ENCODE peak calls at places on chromosome 21, in ten cellular contexts. P, W, Q, T, U, G, B, F, Y and I are unnamed samples.

GRCh38 chr21:46128983-46129571 is 26.3 kb downstream of the FTCD start:
- DNase-seq in P (no peak), W (no peak), Q (no peak), T (no peak), U (no peak), G (no peak), B (no peak), F (no peak), Y (no peak), I (no peak)

GRCh38 chr21:45598666-45599065 is 44.9 kb upstream of the PCBP3 start:
- DNase-seq in P (no peak), W (no peak), Q (no peak), T (no peak), U (no peak), G (no peak), B (peak), F (no peak), Y (peak), I (no peak)

GRCh38 chr21:45747802-45748445 is 104.4 kb downstream of the PCBP3 start:
- DNase-seq in P (peak), W (peak), Q (no peak), T (peak), U (no peak), G (no peak), B (no peak), F (peak), Y (no peak), I (no peak)

GRCh38 chr21:17777321-17777720 is 41.8 kb downstream of the C21orf91 start:
- DNase-seq in P (no peak), W (no peak), Q (no peak), T (peak), U (no peak), G (no peak), B (no peak), F (no peak), Y (no peak), I (no peak)

GRCh38 chr21:14995695-14996490 is 68.9 kb downstream of the NRIP1 start:
- DNase-seq in P (peak), W (peak), Q (no peak), T (peak), U (no peak), G (no peak), B (no peak), F (no peak), Y (no peak), I (no peak)

GRCh38 chr21:46171996-46172862 is 12.0 kb downstream of the SPATC1L start:
- DNase-seq in P (no peak), W (no peak), Q (peak), T (no peak), U (no peak), G (no peak), B (no peak), F (no peak), Y (no peak), I (peak)

GRCh38 chr21:16534408-16535099 is 804.8 kb downstream of the USP25 start:
- DNase-seq in P (peak), W (peak), Q (no peak), T (no peak), U (no peak), G (peak), B (no peak), F (peak), Y (no peak), I (peak)

GRCh38 chr21:36806103-36806502 is 107.2 kb downstream of the SIM2 start:
- DNase-seq in P (peak), W (no peak), Q (no peak), T (no peak), U (no peak), G (no peak), B (no peak), F (no peak), Y (no peak), I (no peak)

GRCh38 chr21:36902793-36903192 is 63.7 kb downstream of the HLCS start:
- DNase-seq in P (peak), W (no peak), Q (no peak), T (no peak), U (no peak), G (no peak), B (no peak), F (no peak), Y (no peak), I (no peak)

GRCh38 chr21:27061783-27062182 is 94.9 kb upstream of the ADAMTS5 start:
- DNase-seq in P (no peak), W (no peak), Q (no peak), T (no peak), U (no peak), G (no peak), B (no peak), F (no peak), Y (no peak), I (no peak)

GRCh38 chr21:45826733-45827692 is 154.6 kb upstream of the COL6A1 start:
- DNase-seq in P (no peak), W (no peak), Q (peak), T (no peak), U (no peak), G (no peak), B (no peak), F (no peak), Y (no peak), I (no peak)

GRCh38 chr21:35563885-35564451 is 496.4 kb downstream of the SETD4 start:
- DNase-seq in P (peak), W (no peak), Q (no peak), T (no peak), U (no peak), G (peak), B (no peak), F (no peak), Y (no peak), I (no peak)

GRCh38 chr21:27646691-27647090 is 679.8 kb upstream of the ADAMTS5 start:
- DNase-seq in P (no peak), W (no peak), Q (no peak), T (no peak), U (no peak), G (no peak), B (no peak), F (no peak), Y (no peak), I (no peak)

GRCh38 chr21:17646790-17647189 is 34.1 kb upstream of the BTG3 start:
- DNase-seq in P (no peak), W (no peak), Q (no peak), T (no peak), U (no peak), G (no peak), B (no peak), F (no peak), Y (no peak), I (no peak)

GRCh38 chr21:31732891-31733520 is 1.1 kb upstream of the SCAF4 start:
- DNase-seq in P (no peak), W (peak), Q (peak), T (no peak), U (no peak), G (no peak), B (peak), F (no peak), Y (peak), I (no peak)

GRCh38 chr21:27586986-27587385 is 620.1 kb upstream of the ADAMTS5 start:
- DNase-seq in P (no peak), W (no peak), Q (no peak), T (no peak), U (no peak), G (no peak), B (no peak), F (no peak), Y (no peak), I (no peak)

GRCh38 chr21:18251065-18251464 is 6.4 kb downstream of the CHODL start:
- DNase-seq in P (no peak), W (no peak), Q (no peak), T (no peak), U (no peak), G (no peak), B (no peak), F (no peak), Y (no peak), I (no peak)

GRCh38 chr21:46109251-46110221 is 11.6 kb downstream of the COL6A2 start:
- DNase-seq in P (no peak), W (no peak), Q (no peak), T (no peak), U (peak), G (no peak), B (no peak), F (peak), Y (peak), I (peak)

GRCh38 chr21:16773206-16773605 is 739.6 kb upstream of the CXADR start:
- DNase-seq in P (peak), W (no peak), Q (no peak), T (no peak), U (no peak), G (no peak), B (no peak), F (no peak), Y (no peak), I (no peak)

GRCh38 chr21:28308516-28308915 is 684.2 kb downstream of the LTN1 start:
- DNase-seq in P (no peak), W (no peak), Q (no peak), T (peak), U (no peak), G (no peak), B (no peak), F (no peak), Y (no peak), I (no peak)

GRCh38 chr21:25721987-25722386 is 12.7 kb downstream of the ATP5PF start:
- DNase-seq in P (no peak), W (no peak), Q (no peak), T (no peak), U (no peak), G (no peak), B (no peak), F (no peak), Y (no peak), I (no peak)

GRCh38 chr21:25929859-25930520 is 195.2 kb downstream of the GABPA start:
- DNase-seq in P (peak), W (no peak), Q (no peak), T (no peak), U (no peak), G (no peak), B (no peak), F (no peak), Y (no peak), I (no peak)

GRCh38 chr21:43921979-43922945 is 57.2 kb downstream of the AGPAT3 start:
- DNase-seq in P (peak), W (no peak), Q (peak), T (no peak), U (no peak), G (no peak), B (no peak), F (no peak), Y (no peak), I (no peak)

GRCh38 chr21:45284456-45284741 is 3.3 kb downstream of the POFUT2 start:
- DNase-seq in P (no peak), W (no peak), Q (no peak), T (no peak), U (no peak), G (no peak), B (no peak), F (no peak), Y (no peak), I (no peak)

GRCh38 chr21:45471229-45472052 is 66.5 kb downstream of the COL18A1 start:
- DNase-seq in P (peak), W (peak), Q (no peak), T (peak), U (no peak), G (peak), B (no peak), F (no peak), Y (no peak), I (no peak)

GRCh38 chr21:14677639-14678179 is 131.6 kb upstream of the SAMSN1 start:
- DNase-seq in P (no peak), W (no peak), Q (no peak), T (no peak), U (no peak), G (no peak), B (no peak), F (no peak), Y (no peak), I (no peak)

GRCh38 chr21:45586289-45586858 is 44.1 kb upstream of the SLC19A1 start:
- DNase-seq in P (no peak), W (no peak), Q (no peak), T (peak), U (no peak), G (no peak), B (no peak), F (no peak), Y (no peak), I (no peak)

GRCh38 chr21:46113497-46114176 is 15.7 kb downstream of the COL6A2 start:
- DNase-seq in P (no peak), W (no peak), Q (no peak), T (no peak), U (no peak), G (no peak), B (no peak), F (no peak), Y (no peak), I (peak)

GRCh38 chr21:35127851-35128250 is 78.7 kb upstream of the RUNX1 start:
- DNase-seq in P (no peak), W (no peak), Q (no peak), T (peak), U (no peak), G (no peak), B (no peak), F (no peak), Y (no peak), I (no peak)

GRCh38 chr21:35652196-35652595 is 408.1 kb downstream of the SETD4 start:
- DNase-seq in P (no peak), W (no peak), Q (no peak), T (no peak), U (no peak), G (no peak), B (no peak), F (no peak), Y (no peak), I (no peak)

GRCh38 chr21:38985423-38986378 is 180.0 kb downstream of the ETS2 start:
- DNase-seq in P (peak), W (no peak), Q (peak), T (no peak), U (no peak), G (peak), B (no peak), F (peak), Y (no peak), I (peak)

GRCh38 chr21:35611752-35612151 is 448.6 kb downstream of the SETD4 start:
- DNase-seq in P (no peak), W (no peak), Q (no peak), T (peak), U (no peak), G (no peak), B (no peak), F (no peak), Y (no peak), I (no peak)

GRCh38 chr21:39612233-39613028 is at the start of gene B3GALT5:
- DNase-seq in P (no peak), W (no peak), Q (peak), T (peak), U (peak), G (no peak), B (peak), F (no peak), Y (peak), I (no peak)

GRCh38 chr21:34037009-34037408 is 36.4 kb upstream of the MRPS6 start:
- DNase-seq in P (no peak), W (no peak), Q (no peak), T (no peak), U (no peak), G (no peak), B (no peak), F (no peak), Y (no peak), I (no peak)
- TF ChIP-seq CTCF in P (no peak), W (no peak), Q (no peak), T (no peak), U (no peak), G (no peak), B (no peak), F (no peak), Y (no peak), I (no peak)

GRCh38 chr21:24045775-24046215 is 1561.5 kb downstream of the MRPL39 start:
- DNase-seq in P (peak), W (peak), Q (no peak), T (peak), U (no peak), G (peak), B (peak), F (peak), Y (no peak), I (peak)
- TF ChIP-seq CTCF in P (peak), W (no peak), Q (peak), T (peak), U (peak), G (no peak), B (no peak), F (no peak), Y (no peak), I (no peak)

DNA sequence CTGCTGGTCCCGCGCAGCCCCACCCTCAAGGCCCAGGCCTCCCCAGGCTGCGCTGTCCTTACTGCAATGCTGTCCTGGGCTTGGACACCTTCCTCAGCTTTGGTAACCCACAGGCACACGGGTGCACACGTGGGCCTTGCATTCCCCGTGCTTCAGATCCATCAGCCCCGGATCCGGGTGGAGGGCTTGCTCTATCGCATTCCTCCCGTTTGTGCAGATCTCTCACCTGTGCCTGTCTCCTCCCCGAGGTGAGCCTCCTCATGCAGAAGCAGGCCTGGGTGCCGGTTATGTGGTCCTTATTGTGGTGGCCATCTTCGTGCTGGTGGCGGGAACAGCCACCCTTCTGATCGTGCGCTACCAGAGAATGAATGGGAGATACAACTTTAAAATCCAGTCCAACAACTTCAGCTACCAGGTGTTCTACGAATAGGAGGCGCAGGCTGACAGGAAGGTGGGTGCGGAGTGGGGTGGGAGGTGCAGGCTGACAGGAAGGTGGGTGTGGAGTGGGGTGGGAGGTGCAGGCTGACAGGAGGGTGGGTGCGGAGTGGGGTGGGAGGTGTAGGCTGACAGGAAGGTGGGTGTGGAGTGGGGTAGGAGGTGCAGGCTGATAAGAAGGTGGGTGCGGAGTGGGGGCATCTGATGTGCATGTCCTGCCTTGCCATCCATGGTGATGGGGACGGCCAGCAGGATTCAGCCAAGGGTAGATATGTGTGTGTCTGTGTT is 66.2 kb downstream of the UMODL1 start:
- DNase-seq in P (no peak), W (no peak), Q (no peak), T (no peak), U (no peak), G (no peak), B (no peak), F (no peak), Y (no peak), I (no peak)
- TF ChIP-seq CTCF in P (no peak), W (no peak), Q (no peak), T (no peak), U (no peak), G (no peak), B (no peak), F (no peak), Y (no peak), I (no peak)

GRCh38 chr21:42438316-42439205 is 34.9 kb downstream of the UBASH3A start:
- DNase-seq in P (no peak), W (no peak), Q (no peak), T (no peak), U (no peak), G (no peak), B (no peak), F (no peak), Y (no peak), I (no peak)

GRCh38 chr21:42437786-42438185 is 34.1 kb downstream of the UBASH3A start:
- DNase-seq in P (peak), W (no peak), Q (no peak), T (peak), U (peak), G (no peak), B (peak), F (no peak), Y (peak), I (no peak)

GRCh38 chr21:42435401-42435800 is 31.7 kb downstream of the UBASH3A start:
- DNase-seq in P (no peak), W (no peak), Q (no peak), T (no peak), U (no peak), G (no peak), B (no peak), F (no peak), Y (no peak), I (no peak)

GRCh38 chr21:42435833-42436232 is 32.1 kb downstream of the UBASH3A start:
- DNase-seq in P (no peak), W (no peak), Q (no peak), T (no peak), U (no peak), G (no peak), B (no peak), F (no peak), Y (no peak), I (no peak)

DNA sequence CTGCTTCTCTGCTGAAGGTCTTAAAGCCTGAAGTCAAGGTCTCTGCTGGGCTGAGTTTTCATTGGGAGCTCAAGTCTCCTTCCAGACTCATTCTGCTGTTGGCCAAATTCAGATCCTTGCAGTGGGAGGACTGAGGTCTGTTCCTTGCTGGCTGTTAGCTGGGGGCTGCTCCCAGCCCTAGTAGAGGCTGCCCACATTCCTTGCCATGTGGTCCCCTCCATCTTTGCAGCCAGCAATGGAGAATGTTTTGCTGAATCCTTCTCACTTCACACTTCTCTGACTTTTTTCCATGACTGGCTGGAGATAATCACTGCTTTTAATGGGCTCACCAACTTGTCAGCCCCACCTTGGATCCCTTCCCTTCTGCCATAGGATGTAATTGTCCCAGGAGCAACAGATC is 33.2 kb downstream of the UBASH3A start:
- DNase-seq in P (no peak), W (no peak), Q (no peak), T (no peak), U (no peak), G (no peak), B (no peak), F (no peak), Y (no peak), I (no peak)
- TF ChIP-seq CTCF in P (no peak), W (no peak), Q (no peak), T (no peak), U (no peak), G (no peak), B (no peak), F (no peak), Y (no peak), I (no peak)

GRCh38 chr21:30194701-30195299 is 21.1 kb downstream of the CLDN8 start:
- DNase-seq in P (peak), W (peak), Q (peak), T (peak), U (no peak), G (no peak), B (no peak), F (no peak), Y (no peak), I (no peak)
- TF ChIP-seq CTCF in P (peak), W (no peak), Q (peak), T (peak), U (peak), G (peak), B (peak), F (no peak), Y (peak), I (no peak)

DNA sequence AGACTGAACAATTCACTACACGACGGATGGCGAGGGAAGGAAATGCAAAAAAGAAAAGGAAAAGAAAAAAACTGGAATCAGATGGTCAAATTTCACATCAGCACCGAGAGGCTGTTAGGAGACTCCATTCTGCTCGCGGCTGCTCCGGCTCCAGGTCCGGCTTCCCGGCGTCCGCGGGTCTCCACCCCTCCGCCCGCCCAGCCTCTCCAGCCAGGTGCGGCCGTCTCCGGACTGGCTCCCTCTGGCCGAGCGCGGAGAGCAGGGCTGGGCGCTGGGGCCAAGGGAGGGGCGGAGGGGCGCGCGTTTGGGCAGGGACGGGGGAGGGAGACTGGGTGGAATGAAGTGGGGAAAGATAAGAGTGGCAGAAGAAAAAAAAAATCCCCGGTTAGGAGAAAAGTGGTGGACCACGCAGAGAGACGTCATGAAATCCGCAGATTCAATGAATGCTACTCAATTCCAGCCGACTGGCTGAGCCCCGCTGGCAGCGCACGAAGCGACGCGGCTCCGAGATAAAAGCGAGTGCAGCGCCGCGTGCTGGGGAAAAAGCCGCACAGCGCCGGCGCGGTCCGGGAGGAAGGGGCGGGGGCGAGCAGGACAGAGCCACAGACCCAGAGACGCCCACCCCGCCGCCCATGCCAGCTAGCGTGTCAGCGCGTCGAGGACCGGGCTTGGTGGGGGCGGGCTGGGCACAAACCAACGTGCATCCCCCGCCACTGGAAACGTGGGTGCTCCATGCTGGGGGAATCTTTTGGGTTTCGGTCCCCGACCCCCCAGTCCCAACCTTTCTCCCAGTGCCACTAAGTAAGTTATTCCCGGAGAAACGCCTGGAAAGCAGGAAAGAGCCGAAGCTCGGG is at the start of gene KCNJ6:
- DNase-seq in P (peak), W (peak), Q (no peak), T (no peak), U (peak), G (no peak), B (peak), F (peak), Y (peak), I (no peak)
- TF ChIP-seq CTCF in P (peak), W (peak), Q (peak), T (peak), U (peak), G (peak), B (no peak), F (no peak), Y (peak), I (no peak)